ENCODE peak calls at places on chromosomes 3 and 15, in five cellular contexts. One of them, this sample, is unnamed.

GRCh38 chr15:99706557-99707303 is 26.5 kb downstream of the LYSMD4 start:
- DNase-seq in RWPE1: no peak
- DNase-seq in heart right ventricle: no peak
- DNase-seq in PC-3: no peak
- DNase-seq in suprapubic skin: no peak
- DNase-seq in this sample: no peak

GRCh38 chr15:63946524-63947065 is 99.7 kb downstream of the DAPK2 start:
- DNase-seq in RWPE1: no peak
- DNase-seq in heart right ventricle: no peak
- DNase-seq in PC-3: no peak
- DNase-seq in suprapubic skin: no peak
- DNase-seq in this sample: no peak

GRCh38 chr3:177813322-177813721 is 616.0 kb upstream of the TBL1XR1 start:
- DNase-seq in RWPE1: no peak
- DNase-seq in heart right ventricle: no peak
- DNase-seq in PC-3: peak
- DNase-seq in suprapubic skin: no peak
- DNase-seq in this sample: no peak

GRCh38 chr3:188581791-188582190 is 427.8 kb downstream of the LPP start:
- DNase-seq in RWPE1: no peak
- DNase-seq in heart right ventricle: no peak
- DNase-seq in PC-3: no peak
- DNase-seq in suprapubic skin: no peak
- DNase-seq in this sample: no peak

GRCh38 chr3:22960326-22960984 is 242.7 kb upstream of the UBE2E2 start:
- DNase-seq in RWPE1: peak
- DNase-seq in heart right ventricle: no peak
- DNase-seq in PC-3: peak
- DNase-seq in suprapubic skin: no peak
- DNase-seq in this sample: no peak

GRCh38 chr3:39260957-39261356 is 18.9 kb downstream of the CX3CR1 start:
- DNase-seq in RWPE1: peak
- DNase-seq in heart right ventricle: peak
- DNase-seq in PC-3: peak
- DNase-seq in suprapubic skin: peak
- DNase-seq in this sample: no peak

GRCh38 chr3:190182418-190183043 is 61.8 kb upstream of the P3H2 start:
- DNase-seq in RWPE1: no peak
- DNase-seq in heart right ventricle: no peak
- DNase-seq in PC-3: peak
- DNase-seq in suprapubic skin: no peak
- DNase-seq in this sample: no peak

GRCh38 chr15:57591822-57592367 is at the start of gene MYZAP:
- DNase-seq in RWPE1: peak
- DNase-seq in heart right ventricle: peak
- DNase-seq in PC-3: peak
- DNase-seq in suprapubic skin: no peak
- DNase-seq in this sample: no peak

GRCh38 chr15:100783760-100784492 is 95.7 kb upstream of the ALDH1A3 start:
- DNase-seq in RWPE1: no peak
- DNase-seq in heart right ventricle: no peak
- DNase-seq in PC-3: no peak
- DNase-seq in suprapubic skin: peak
- DNase-seq in this sample: no peak

GRCh38 chr15:64044315-64045105 is 1.8 kb downstream of the DAPK2 start:
- DNase-seq in RWPE1: no peak
- DNase-seq in heart right ventricle: no peak
- DNase-seq in PC-3: no peak
- DNase-seq in suprapubic skin: no peak
- DNase-seq in this sample: no peak

GRCh38 chr3:5010706-5011554 is 31.7 kb downstream of the BHLHE40 start:
- DNase-seq in RWPE1: no peak
- DNase-seq in heart right ventricle: no peak
- DNase-seq in PC-3: no peak
- DNase-seq in suprapubic skin: no peak
- DNase-seq in this sample: no peak

GRCh38 chr15:66237513-66238235 is 15.9 kb downstream of the MEGF11 start:
- DNase-seq in RWPE1: no peak
- DNase-seq in heart right ventricle: no peak
- DNase-seq in PC-3: no peak
- DNase-seq in suprapubic skin: no peak
- DNase-seq in this sample: no peak

GRCh38 chr15:80010131-80010673 is 39.2 kb upstream of the BCL2A1 start:
- DNase-seq in RWPE1: peak
- DNase-seq in heart right ventricle: no peak
- DNase-seq in PC-3: peak
- DNase-seq in suprapubic skin: no peak
- DNase-seq in this sample: no peak

GRCh38 chr3:162538466-162538865 is 1041.9 kb downstream of the OTOL1 start:
- DNase-seq in RWPE1: no peak
- DNase-seq in heart right ventricle: no peak
- DNase-seq in PC-3: no peak
- DNase-seq in suprapubic skin: no peak
- DNase-seq in this sample: no peak

GRCh38 chr3:172856766-172857742 is 106.5 kb downstream of the ECT2 start:
- DNase-seq in RWPE1: no peak
- DNase-seq in heart right ventricle: peak
- DNase-seq in PC-3: peak
- DNase-seq in suprapubic skin: no peak
- DNase-seq in this sample: no peak

GRCh38 chr3:32347286-32348125 is 44.1 kb upstream of the CMTM7 start:
- DNase-seq in RWPE1: no peak
- DNase-seq in heart right ventricle: peak
- DNase-seq in PC-3: no peak
- DNase-seq in suprapubic skin: no peak
- DNase-seq in this sample: no peak

GRCh38 chr15:41501961-41502786 is 8.5 kb downstream of the ITPKA start:
- DNase-seq in RWPE1: no peak
- DNase-seq in heart right ventricle: no peak
- DNase-seq in PC-3: no peak
- DNase-seq in suprapubic skin: no peak
- DNase-seq in this sample: no peak

GRCh38 chr3:46863261-46863782 is at the start of gene MYL3:
- DNase-seq in RWPE1: no peak
- DNase-seq in heart right ventricle: peak
- DNase-seq in PC-3: no peak
- DNase-seq in suprapubic skin: peak
- DNase-seq in this sample: no peak

GRCh38 chr15:42138411-42138810 is 18.0 kb downstream of the PLA2G4F start:
- DNase-seq in RWPE1: no peak
- DNase-seq in heart right ventricle: no peak
- DNase-seq in PC-3: no peak
- DNase-seq in suprapubic skin: peak
- DNase-seq in this sample: no peak

GRCh38 chr3:99777210-99777549 is 40.5 kb upstream of the CMSS1 start:
- DNase-seq in RWPE1: no peak
- DNase-seq in heart right ventricle: no peak
- DNase-seq in PC-3: no peak
- DNase-seq in suprapubic skin: no peak
- DNase-seq in this sample: no peak

GRCh38 chr3:69602112-69602511 is 137.2 kb upstream of the MITF start:
- DNase-seq in RWPE1: no peak
- DNase-seq in heart right ventricle: no peak
- DNase-seq in PC-3: no peak
- DNase-seq in suprapubic skin: no peak
- DNase-seq in this sample: no peak
- H3K27ac ChIP-seq in RWPE1: no peak
- H3K27ac ChIP-seq in heart right ventricle: no peak
- H3K27ac ChIP-seq in PC-3: no peak
- H3K27ac ChIP-seq in suprapubic skin: no peak
- H3K27ac ChIP-seq in this sample: no peak

DNA sequence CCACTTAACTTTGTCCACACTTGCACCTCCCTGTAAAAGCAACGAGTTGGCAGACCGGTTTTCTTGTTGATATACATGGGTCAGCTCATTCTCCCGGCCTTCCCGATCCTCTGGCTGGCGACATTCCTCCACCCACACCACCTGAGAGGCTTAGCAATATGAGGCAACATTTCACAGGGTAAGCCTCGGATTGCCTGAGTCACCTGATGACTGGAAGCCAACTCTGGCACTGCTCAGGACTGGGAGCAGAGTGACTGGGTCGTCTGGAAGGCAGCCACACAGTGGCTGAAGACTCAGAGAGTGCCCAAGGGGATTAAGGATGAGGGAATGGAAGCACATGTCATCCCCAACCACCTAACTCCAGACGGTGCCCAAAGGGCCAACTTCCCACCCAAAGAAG is 9.8 kb downstream of the HOMER2 start:
- DNase-seq in RWPE1: peak
- DNase-seq in heart right ventricle: no peak
- DNase-seq in PC-3: peak
- DNase-seq in suprapubic skin: no peak
- DNase-seq in this sample: no peak
- H3K27ac ChIP-seq in RWPE1: peak
- H3K27ac ChIP-seq in heart right ventricle: no peak
- H3K27ac ChIP-seq in PC-3: peak
- H3K27ac ChIP-seq in suprapubic skin: no peak
- H3K27ac ChIP-seq in this sample: no peak

GRCh38 chr3:43231276-43232000 is 54.9 kb upstream of the SNRK start:
- DNase-seq in RWPE1: no peak
- DNase-seq in heart right ventricle: no peak
- DNase-seq in PC-3: no peak
- DNase-seq in suprapubic skin: no peak
- DNase-seq in this sample: no peak

GRCh38 chr3:43238801-43239200 is 47.5 kb upstream of the SNRK start:
- DNase-seq in RWPE1: no peak
- DNase-seq in heart right ventricle: no peak
- DNase-seq in PC-3: no peak
- DNase-seq in suprapubic skin: no peak
- DNase-seq in this sample: no peak

GRCh38 chr3:43233062-43233461 is 53.3 kb upstream of the SNRK start:
- DNase-seq in RWPE1: no peak
- DNase-seq in heart right ventricle: no peak
- DNase-seq in PC-3: no peak
- DNase-seq in suprapubic skin: no peak
- DNase-seq in this sample: no peak

GRCh38 chr3:43239755-43240154 is 46.6 kb upstream of the SNRK start:
- DNase-seq in RWPE1: no peak
- DNase-seq in heart right ventricle: no peak
- DNase-seq in PC-3: peak
- DNase-seq in suprapubic skin: no peak
- DNase-seq in this sample: no peak

GRCh38 chr3:43236008-43236407 is 50.3 kb upstream of the SNRK start:
- DNase-seq in RWPE1: no peak
- DNase-seq in heart right ventricle: no peak
- DNase-seq in PC-3: peak
- DNase-seq in suprapubic skin: no peak
- DNase-seq in this sample: no peak
- H3K27ac ChIP-seq in RWPE1: no peak
- H3K27ac ChIP-seq in heart right ventricle: no peak
- H3K27ac ChIP-seq in PC-3: peak
- H3K27ac ChIP-seq in suprapubic skin: no peak
- H3K27ac ChIP-seq in this sample: no peak

GRCh38 chr3:186971578-186971977 is 41.3 kb downstream of the ST6GAL1 start:
- DNase-seq in RWPE1: no peak
- DNase-seq in heart right ventricle: no peak
- DNase-seq in PC-3: peak
- DNase-seq in suprapubic skin: no peak
- DNase-seq in this sample: no peak

GRCh38 chr3:186975726-186976125 is 45.4 kb downstream of the ST6GAL1 start:
- DNase-seq in RWPE1: no peak
- DNase-seq in heart right ventricle: no peak
- DNase-seq in PC-3: no peak
- DNase-seq in suprapubic skin: no peak
- DNase-seq in this sample: no peak

GRCh38 chr3:186976802-186977201 is 46.5 kb downstream of the ST6GAL1 start:
- DNase-seq in RWPE1: no peak
- DNase-seq in heart right ventricle: no peak
- DNase-seq in PC-3: no peak
- DNase-seq in suprapubic skin: no peak
- DNase-seq in this sample: no peak

GRCh38 chr3:186973702-186974101 is 43.4 kb downstream of the ST6GAL1 start:
- DNase-seq in RWPE1: no peak
- DNase-seq in heart right ventricle: no peak
- DNase-seq in PC-3: no peak
- DNase-seq in suprapubic skin: no peak
- DNase-seq in this sample: no peak

GRCh38 chr3:186974824-186975281 is 44.5 kb downstream of the ST6GAL1 start:
- DNase-seq in RWPE1: no peak
- DNase-seq in heart right ventricle: peak
- DNase-seq in PC-3: no peak
- DNase-seq in suprapubic skin: no peak
- DNase-seq in this sample: no peak
- H3K27ac ChIP-seq in RWPE1: no peak
- H3K27ac ChIP-seq in heart right ventricle: peak
- H3K27ac ChIP-seq in PC-3: no peak
- H3K27ac ChIP-seq in suprapubic skin: no peak
- H3K27ac ChIP-seq in this sample: peak